ENCODE peak calls at places on chromosomes 4 and X, in four cellular contexts. I is fibroblast of the aortic adventitia, K is HFFc6, V is endodermal cell. L is an unnamed sample.

GRCh38 chrX:101393530-101394305 is 2.9 kb downstream of the RPL36A start:
- DNase-seq in K (no peak), V (no peak), I (no peak), L (no peak)

GRCh38 chr4:152021788-152022438 is 261.1 kb upstream of the GATB start:
- DNase-seq in V (no peak), K (no peak), I (no peak), L (no peak)

GRCh38 chr4:107913283-107913899 is 18.0 kb upstream of the CYP2U1 start:
- DNase-seq in K (peak; percentile 70), I (peak; percentile 89), V (peak; percentile 56), L (peak; percentile 69)

GRCh38 chr4:79016878-79017277 is 77.6 kb upstream of the PAQR3 start:
- DNase-seq in I (no peak), V (no peak), K (no peak), L (no peak)

GRCh38 chr4:108743021-108743420 is 19.8 kb downstream of the ETNPPL start:
- DNase-seq in I (no peak), V (peak; percentile 74), K (no peak), L (no peak)

GRCh38 chrX:120617996-120618630 is 11.7 kb downstream of the C1GALT1C1 start:
- DNase-seq in V (no peak), I (no peak), K (no peak), L (peak; percentile 16)

GRCh38 chr4:39233783-39234182 is 51.5 kb downstream of the WDR19 start:
- DNase-seq in V (no peak), I (no peak), K (no peak), L (no peak)

GRCh38 chrX:36336746-36337145 is 417.2 kb downstream of the CFAP47 start:
- DNase-seq in K (no peak), V (no peak), I (no peak), L (no peak)

GRCh38 chr4:2794707-2795557 is 2.0 kb downstream of the SH3BP2 start:
- DNase-seq in I (peak; percentile 83), K (peak; percentile 75), V (peak; percentile 44), L (no peak)

GRCh38 chr4:69098470-69098869 is 2.2 kb downstream of the UGT2B7 start:
- DNase-seq in V (no peak), K (no peak), I (no peak), L (no peak)

GRCh38 chr4:11039494-11040142 is 355.1 kb upstream of the CLNK start:
- DNase-seq in V (no peak), K (no peak), I (no peak), L (peak; percentile 3)

GRCh38 chr4:185879666-185880312 is 67.8 kb upstream of the SORBS2 start:
- DNase-seq in V (no peak), I (no peak), K (no peak), L (no peak)

GRCh38 chrX:48558270-48558669 is 16.0 kb upstream of the RBM3 start:
- DNase-seq in K (peak; percentile 82), I (peak; percentile 89), V (no peak), L (no peak)

GRCh38 chrX:19683817-19684216 is 168.5 kb upstream of the MAP3K15 start:
- DNase-seq in I (no peak), V (no peak), K (no peak), L (no peak)

GRCh38 chr4:16579866-16580265 is 318.6 kb downstream of the LDB2 start:
- DNase-seq in V (no peak), I (peak; percentile 26), K (peak; percentile 35), L (no peak)

GRCh38 chr4:47145630-47146029 is 114.3 kb downstream of the GABRB1 start:
- DNase-seq in K (peak; percentile 40), V (no peak), I (peak; percentile 85), L (peak; percentile 89)

GRCh38 chr4:95410387-95411005 is 138.3 kb downstream of the UNC5C start:
- DNase-seq in K (no peak), V (no peak), I (no peak), L (no peak)

GRCh38 chr4:160370046-160370445 is 1267.2 kb downstream of the RAPGEF2 start:
- DNase-seq in K (no peak), V (no peak), I (no peak), L (no peak)

GRCh38 chrX:66622209-66622608 is 16.7 kb downstream of the EDA2R start:
- DNase-seq in K (peak; percentile 30), I (no peak), V (no peak), L (no peak)

GRCh38 chrX:55484948-55485347 is 4.7 kb downstream of the USP51 start:
- DNase-seq in V (no peak), I (no peak), K (no peak), L (no peak)

GRCh38 chr4:112854420-112854819 is 195.0 kb upstream of the ANK2 start:
- DNase-seq in I (no peak), K (no peak), V (peak; percentile 70), L (no peak)

GRCh38 chrX:151151668-151152267 is 24.6 kb upstream of the GPR50 start:
- DNase-seq in V (peak; percentile 57), K (peak; percentile 17), I (peak; percentile 68), L (peak; percentile 52)

GRCh38 chr4:139658185-139658584 is 7.4 kb upstream of the MGST2 start:
- DNase-seq in K (no peak), V (peak; percentile 81), I (no peak), L (no peak)

GRCh38 chr4:151865327-151865726 is 104.5 kb upstream of the GATB start:
- DNase-seq in K (no peak), I (no peak), V (no peak), L (no peak)

GRCh38 chr4:124044867-124045266 is 648.3 kb downstream of the SPRY1 start:
- DNase-seq in V (peak; percentile 48), I (no peak), K (no peak), L (no peak)

GRCh38 chrX:1385251-1385794 is 6.6 kb downstream of the SLC25A6 start:
- DNase-seq in I (no peak), V (peak; percentile 63), K (no peak), L (no peak)

GRCh38 chr4:88283661-88284377 is 542 bp downstream of the PPM1K start:
- DNase-seq in V (peak; percentile 83), I (no peak), K (peak; percentile 35), L (peak; percentile 84)

GRCh38 chrX:69063486-69063885 is 101.8 kb downstream of the PJA1 start:
- DNase-seq in K (no peak), I (no peak), V (peak; percentile 17), L (no peak)

GRCh38 chrX:69066021-69066757 is 99.1 kb downstream of the PJA1 start:
- DNase-seq in V (peak; percentile 27), K (no peak), I (no peak), L (no peak)

GRCh38 chrX:69062493-69062892 is 102.8 kb downstream of the PJA1 start:
- DNase-seq in I (no peak), K (no peak), V (no peak), L (no peak)

GRCh38 chrX:69065451-69065850 is 99.8 kb downstream of the PJA1 start:
- DNase-seq in I (peak; percentile 13), K (no peak), V (peak; percentile 33), L (no peak)

DNA sequence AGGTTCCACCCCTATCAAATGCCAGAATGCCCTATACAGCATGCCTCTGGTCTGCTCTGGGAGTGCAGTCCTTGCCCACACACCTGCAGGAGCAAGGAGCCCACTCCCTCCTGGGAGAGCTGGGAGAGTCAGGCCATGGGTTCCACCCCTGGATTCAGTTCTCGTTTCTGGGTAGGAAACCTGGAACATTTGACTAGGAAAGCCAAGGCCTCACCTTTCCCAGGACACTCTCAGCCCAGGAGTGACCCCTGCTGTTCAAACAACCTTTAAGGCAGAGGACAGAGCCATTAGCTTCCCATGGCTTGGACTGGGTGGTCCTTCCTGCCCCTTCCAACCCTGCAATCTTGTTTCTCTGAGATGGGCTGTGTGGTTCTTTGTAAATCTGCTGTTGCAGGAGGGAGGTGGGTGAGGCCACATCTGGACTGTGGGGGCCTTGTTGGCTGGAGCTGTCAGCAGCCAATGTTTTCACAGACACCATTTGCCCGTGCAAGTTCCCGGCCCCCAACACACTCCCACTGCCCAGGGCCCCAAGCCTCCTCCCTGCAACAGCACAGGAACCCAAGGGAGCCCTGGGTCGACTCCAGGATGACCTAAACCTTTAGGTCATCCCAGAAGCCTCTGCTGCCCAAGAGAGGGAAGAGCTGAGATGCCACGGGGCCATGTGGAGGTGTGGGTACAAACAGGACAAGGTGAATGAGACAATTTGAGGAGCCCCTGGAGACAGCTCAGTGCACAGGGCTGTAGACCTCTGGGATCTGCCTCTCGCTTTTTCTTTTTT is 104.4 kb downstream of the PJA1 start:
- DNase-seq in K (no peak), I (peak; percentile 64), V (peak; percentile 81), L (no peak)
- TF ChIP-seq CTCF in K (peak; percentile 42), I (peak; percentile 60), V (peak; percentile 61), L (no peak)

DNA sequence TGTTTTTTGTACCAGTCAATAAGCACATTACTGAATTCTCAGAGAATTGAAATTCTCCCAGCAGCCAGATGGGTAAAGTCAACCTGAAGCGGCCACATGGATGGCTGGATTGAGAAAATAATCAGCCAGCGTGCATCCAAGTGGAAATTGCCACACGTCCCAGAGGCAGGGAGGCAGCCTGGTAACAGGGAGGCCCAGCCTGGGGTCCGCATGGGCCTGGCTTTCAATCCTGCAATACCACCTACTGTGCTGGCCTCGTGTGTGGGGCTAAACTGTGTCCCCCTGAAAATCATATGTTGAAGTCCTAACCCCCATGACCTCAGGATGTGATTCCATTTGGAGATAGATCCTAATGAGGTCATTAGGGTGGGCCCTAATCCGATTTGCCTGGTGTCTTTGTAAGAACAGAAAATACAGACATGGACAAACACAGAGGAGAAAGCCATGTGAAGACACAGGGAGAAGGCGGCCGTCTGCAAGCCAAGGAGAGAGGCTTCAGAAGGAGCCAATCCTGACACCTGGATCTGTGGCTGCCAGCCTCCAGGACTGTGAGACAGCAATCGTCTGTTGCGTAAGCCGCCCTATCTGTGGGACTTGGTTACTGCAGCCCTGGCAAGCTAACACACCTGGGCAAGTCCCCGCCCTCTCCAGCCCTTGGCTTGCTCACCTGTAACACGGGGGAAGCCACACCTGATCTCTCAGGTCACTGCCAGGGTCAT is 90.3 kb downstream of the JAKMIP1 start:
- DNase-seq in I (no peak), K (no peak), V (peak; percentile 94), L (peak; percentile 16)
- TF ChIP-seq CTCF in I (no peak), K (no peak), V (peak; percentile 84), L (peak; percentile 40)

GRCh38 chrX:15142084-15142715 is 127.7 kb downstream of the ASB9 start:
- DNase-seq in V (no peak), K (no peak), I (no peak), L (no peak)

GRCh38 chrX:15143050-15143824 is 126.6 kb downstream of the ASB9 start:
- DNase-seq in V (peak; percentile 81), I (peak; percentile 50), K (no peak), L (peak; percentile 49)

GRCh38 chrX:15150578-15150977 is 119.3 kb downstream of the ASB9 start:
- DNase-seq in I (no peak), V (no peak), K (no peak), L (peak; percentile 1)

GRCh38 chrX:15143825-15144121 is 126.1 kb downstream of the ASB9 start:
- DNase-seq in K (no peak), V (no peak), I (no peak), L (no peak)

GRCh38 chrX:15146515-15146914 is 123.4 kb downstream of the ASB9 start:
- DNase-seq in I (peak; percentile 9), V (peak; percentile 80), K (no peak), L (peak; percentile 17)
- TF ChIP-seq CTCF in I (peak; percentile 43), V (peak; percentile 78), K (peak; percentile 78), L (peak; percentile 40)

GRCh38 chr4:55745014-55745413 is 74.6 kb upstream of the EXOC1L start:
- DNase-seq in I (no peak), K (no peak), V (no peak), L (no peak)

DNA sequence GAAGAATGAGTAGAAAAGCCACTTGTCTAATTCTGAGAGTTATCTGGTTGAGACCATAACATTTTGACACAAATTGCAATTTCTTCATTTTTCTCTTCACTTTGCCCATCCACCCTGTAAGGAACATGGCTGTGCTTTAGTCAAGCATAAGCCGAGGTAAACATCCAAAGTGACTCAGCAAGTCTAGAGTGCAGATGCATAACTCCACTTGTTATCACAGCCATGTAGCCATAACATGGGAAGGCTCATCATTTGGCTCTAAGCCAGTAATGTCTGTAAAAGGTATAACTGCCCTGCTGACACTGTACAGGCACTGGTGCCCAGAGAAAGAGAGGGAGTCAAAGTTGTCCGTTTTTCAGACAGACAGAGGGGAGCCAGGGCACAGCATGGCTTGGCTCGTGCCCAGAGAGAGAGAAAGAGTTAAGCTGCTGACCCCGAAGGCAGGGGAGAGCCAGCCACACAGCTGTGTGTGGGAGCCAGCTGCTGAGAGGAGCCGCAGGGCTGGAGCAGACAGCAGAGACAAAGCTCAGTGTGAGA is 76.9 kb upstream of the EXOC1L start:
- DNase-seq in K (peak; percentile 28), V (no peak), I (peak; percentile 58), L (no peak)
- TF ChIP-seq CTCF in K (no peak), V (no peak), I (no peak), L (no peak)

L was measured in GM12865.